ENCODE peak calls at places on chromosomes 13 and 19, in nine cellular contexts. One of them, this sample, is unnamed.

GRCh38 chr19:12838182-12838890 is at the start of gene MAST1:
- DNase-seq in Caco-2: no peak
- DNase-seq in NB4: peak; percentile 59
- DNase-seq in AG04450: no peak
- DNase-seq in kidney epithelial cell: no peak
- DNase-seq in progenitor cell of endocrine pancreas: peak; percentile 51
- DNase-seq in CD8-positive, alpha-beta T cell: no peak
- DNase-seq in neural progenitor cell: peak; percentile 91
- DNase-seq in type B pancreatic cell: peak; percentile 75
- DNase-seq in this sample: peak; percentile 54

GRCh38 chr19:51158474-51159129 is 16.5 kb downstream of the SIGLEC7 start:
- DNase-seq in Caco-2: peak; percentile 64
- DNase-seq in NB4: peak; percentile 74
- DNase-seq in AG04450: no peak
- DNase-seq in kidney epithelial cell: no peak
- DNase-seq in progenitor cell of endocrine pancreas: peak; percentile 36
- DNase-seq in CD8-positive, alpha-beta T cell: peak; percentile 65
- DNase-seq in neural progenitor cell: peak; percentile 69
- DNase-seq in type B pancreatic cell: no peak
- DNase-seq in this sample: peak; percentile 54

GRCh38 chr19:16070366-16070990 is 5.8 kb upstream of the TPM4 start:
- DNase-seq in Caco-2: no peak
- DNase-seq in NB4: peak; percentile 77
- DNase-seq in AG04450: no peak
- DNase-seq in kidney epithelial cell: no peak
- DNase-seq in progenitor cell of endocrine pancreas: no peak
- DNase-seq in CD8-positive, alpha-beta T cell: peak; percentile 83
- DNase-seq in neural progenitor cell: no peak
- DNase-seq in type B pancreatic cell: no peak
- DNase-seq in this sample: no peak

GRCh38 chr19:13117772-13118423 is at the start of gene NACC1:
- DNase-seq in Caco-2: peak; percentile 87
- DNase-seq in NB4: peak; percentile 91
- DNase-seq in AG04450: no peak
- DNase-seq in kidney epithelial cell: peak; percentile 39
- DNase-seq in progenitor cell of endocrine pancreas: peak; percentile 87
- DNase-seq in CD8-positive, alpha-beta T cell: peak; percentile 82
- DNase-seq in neural progenitor cell: peak; percentile 97
- DNase-seq in type B pancreatic cell: peak; percentile 97
- DNase-seq in this sample: peak; percentile 81

GRCh38 chr19:11479470-11480080 is 1.3 kb downstream of the ELAVL3 start:
- DNase-seq in Caco-2: peak; percentile 87
- DNase-seq in NB4: no peak
- DNase-seq in AG04450: no peak
- DNase-seq in kidney epithelial cell: no peak
- DNase-seq in progenitor cell of endocrine pancreas: peak; percentile 40
- DNase-seq in CD8-positive, alpha-beta T cell: no peak
- DNase-seq in neural progenitor cell: peak; percentile 85
- DNase-seq in type B pancreatic cell: no peak
- DNase-seq in this sample: peak; percentile 76

GRCh38 chr19:28940751-28941500 is 272.0 kb downstream of the UQCRFS1 start:
- DNase-seq in Caco-2: no peak
- DNase-seq in NB4: no peak
- DNase-seq in AG04450: no peak
- DNase-seq in kidney epithelial cell: no peak
- DNase-seq in progenitor cell of endocrine pancreas: no peak
- DNase-seq in CD8-positive, alpha-beta T cell: no peak
- DNase-seq in neural progenitor cell: no peak
- DNase-seq in type B pancreatic cell: no peak
- DNase-seq in this sample: no peak

GRCh38 chr19:32550666-32551065 is 30.3 kb upstream of the PDCD5 start:
- DNase-seq in Caco-2: no peak
- DNase-seq in NB4: no peak
- DNase-seq in AG04450: no peak
- DNase-seq in kidney epithelial cell: no peak
- DNase-seq in progenitor cell of endocrine pancreas: no peak
- DNase-seq in CD8-positive, alpha-beta T cell: no peak
- DNase-seq in neural progenitor cell: no peak
- DNase-seq in type B pancreatic cell: no peak
- DNase-seq in this sample: no peak

GRCh38 chr13:113670541-113670940 is 3.5 kb downstream of the GRK1 start:
- DNase-seq in Caco-2: peak; percentile 15
- DNase-seq in NB4: no peak
- DNase-seq in AG04450: no peak
- DNase-seq in kidney epithelial cell: no peak
- DNase-seq in progenitor cell of endocrine pancreas: no peak
- DNase-seq in CD8-positive, alpha-beta T cell: no peak
- DNase-seq in neural progenitor cell: no peak
- DNase-seq in type B pancreatic cell: peak; percentile 59
- DNase-seq in this sample: no peak

GRCh38 chr13:20363604-20364003 is 131.5 kb upstream of the GJB6 start:
- DNase-seq in Caco-2: no peak
- DNase-seq in NB4: no peak
- DNase-seq in AG04450: no peak
- DNase-seq in kidney epithelial cell: no peak
- DNase-seq in progenitor cell of endocrine pancreas: no peak
- DNase-seq in CD8-positive, alpha-beta T cell: no peak
- DNase-seq in neural progenitor cell: peak; percentile 18
- DNase-seq in type B pancreatic cell: no peak
- DNase-seq in this sample: no peak

GRCh38 chr13:75639426-75639825 is 3.3 kb downstream of the LMO7 start:
- DNase-seq in Caco-2: no peak
- DNase-seq in NB4: no peak
- DNase-seq in AG04450: no peak
- DNase-seq in kidney epithelial cell: no peak
- DNase-seq in progenitor cell of endocrine pancreas: no peak
- DNase-seq in CD8-positive, alpha-beta T cell: no peak
- DNase-seq in neural progenitor cell: no peak
- DNase-seq in type B pancreatic cell: no peak
- DNase-seq in this sample: no peak

GRCh38 chr13:105196052-105196451 is 1339.4 kb downstream of the EFNB2 start:
- DNase-seq in Caco-2: no peak
- DNase-seq in NB4: peak; percentile 4
- DNase-seq in AG04450: no peak
- DNase-seq in kidney epithelial cell: no peak
- DNase-seq in progenitor cell of endocrine pancreas: no peak
- DNase-seq in CD8-positive, alpha-beta T cell: no peak
- DNase-seq in neural progenitor cell: no peak
- DNase-seq in type B pancreatic cell: no peak
- DNase-seq in this sample: no peak

GRCh38 chr13:30334663-30335386 is 27.5 kb upstream of the KATNAL1 start:
- DNase-seq in Caco-2: no peak
- DNase-seq in NB4: peak; percentile 73
- DNase-seq in AG04450: no peak
- DNase-seq in kidney epithelial cell: no peak
- DNase-seq in progenitor cell of endocrine pancreas: no peak
- DNase-seq in CD8-positive, alpha-beta T cell: no peak
- DNase-seq in neural progenitor cell: peak; percentile 64
- DNase-seq in type B pancreatic cell: no peak
- DNase-seq in this sample: peak; percentile 43

GRCh38 chr13:112791662-112792440 is 102.0 kb downstream of the ATP11A start:
- DNase-seq in Caco-2: no peak
- DNase-seq in NB4: no peak
- DNase-seq in AG04450: no peak
- DNase-seq in kidney epithelial cell: no peak
- DNase-seq in progenitor cell of endocrine pancreas: no peak
- DNase-seq in CD8-positive, alpha-beta T cell: no peak
- DNase-seq in neural progenitor cell: no peak
- DNase-seq in type B pancreatic cell: peak; percentile 58
- DNase-seq in this sample: no peak

DNA sequence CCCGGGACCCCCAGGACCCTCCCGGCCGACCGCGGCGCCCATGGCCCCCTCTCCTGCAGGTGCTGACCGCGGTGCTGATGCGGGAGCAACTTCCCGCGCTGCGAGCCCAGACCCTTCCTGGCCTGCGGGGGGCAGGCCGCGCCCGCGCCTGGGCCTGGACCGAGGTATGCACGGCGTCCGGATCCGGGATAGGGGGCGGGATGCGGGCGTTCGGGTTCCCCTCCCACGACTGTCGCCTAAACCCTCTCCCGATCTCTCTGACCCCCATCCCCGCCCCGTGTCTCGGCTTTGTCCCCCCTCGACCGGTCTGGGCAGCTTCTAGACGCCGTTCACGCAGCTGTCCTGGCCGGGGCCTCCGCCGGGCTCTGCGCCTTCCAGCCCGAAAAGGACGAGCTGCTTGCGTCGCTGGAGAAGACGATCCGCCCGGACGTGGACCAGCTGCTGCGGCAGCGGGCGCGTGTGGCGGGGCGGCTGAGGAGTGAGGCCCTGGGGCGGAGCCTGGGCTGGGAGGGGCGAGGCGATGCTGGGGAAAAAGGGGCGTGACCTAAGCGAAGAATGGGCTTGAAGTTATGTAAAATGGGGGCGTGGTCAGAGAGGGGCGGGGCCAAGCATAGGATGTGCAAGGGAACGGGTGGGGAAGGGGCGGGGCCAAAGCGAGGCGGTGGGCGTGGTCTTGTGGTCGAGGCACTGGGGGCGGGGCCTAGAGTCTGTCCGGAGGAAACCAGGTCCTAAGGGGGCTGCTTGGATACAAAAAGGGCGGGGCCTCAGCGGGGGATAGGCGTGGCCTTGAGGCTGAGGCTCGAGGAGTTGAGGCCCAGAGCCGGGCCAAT is 15.9 kb upstream of the COLGALT1 start:
- DNase-seq in Caco-2: peak; percentile 97
- DNase-seq in NB4: peak; percentile 96
- DNase-seq in AG04450: peak; percentile 83
- DNase-seq in kidney epithelial cell: peak; percentile 42
- DNase-seq in progenitor cell of endocrine pancreas: peak; percentile 59
- DNase-seq in CD8-positive, alpha-beta T cell: peak; percentile 83
- DNase-seq in neural progenitor cell: peak; percentile 98
- DNase-seq in type B pancreatic cell: peak; percentile 90
- DNase-seq in this sample: peak; percentile 96
- TF ChIP-seq CTCF in Caco-2: peak; percentile 26
- TF ChIP-seq CTCF in NB4: no peak
- TF ChIP-seq CTCF in AG04450: peak; percentile 28
- TF ChIP-seq CTCF in kidney epithelial cell: peak; percentile 25
- TF ChIP-seq CTCF in progenitor cell of endocrine pancreas: peak; percentile 31
- TF ChIP-seq CTCF in CD8-positive, alpha-beta T cell: no peak
- TF ChIP-seq CTCF in neural progenitor cell: peak; percentile 42
- TF ChIP-seq CTCF in type B pancreatic cell: no peak
- TF ChIP-seq CTCF in this sample: no peak

DNA sequence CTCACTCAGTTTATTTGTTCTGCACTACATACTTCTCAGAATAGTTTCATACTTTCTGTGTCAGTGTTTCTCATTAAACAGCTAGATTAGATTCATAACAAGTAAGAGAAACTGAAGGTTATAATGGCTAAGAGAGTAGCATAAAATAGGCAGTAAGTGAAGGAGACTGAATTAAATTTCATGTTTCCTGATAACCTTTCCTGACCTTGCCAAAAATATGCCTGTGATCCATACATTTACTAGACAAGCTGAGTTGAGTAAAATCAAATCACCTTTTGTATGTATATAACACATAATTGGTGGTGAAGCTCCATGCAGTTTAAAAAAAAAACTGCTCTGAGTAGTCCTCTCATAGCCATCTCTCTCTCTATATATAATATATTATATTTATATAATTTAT is 545.3 kb upstream of the PCDH20 start:
- DNase-seq in Caco-2: no peak
- DNase-seq in NB4: no peak
- DNase-seq in AG04450: no peak
- DNase-seq in kidney epithelial cell: no peak
- DNase-seq in progenitor cell of endocrine pancreas: no peak
- DNase-seq in CD8-positive, alpha-beta T cell: no peak
- DNase-seq in neural progenitor cell: no peak
- DNase-seq in type B pancreatic cell: no peak
- DNase-seq in this sample: no peak
- TF ChIP-seq CTCF in Caco-2: no peak
- TF ChIP-seq CTCF in NB4: no peak
- TF ChIP-seq CTCF in AG04450: no peak
- TF ChIP-seq CTCF in kidney epithelial cell: no peak
- TF ChIP-seq CTCF in progenitor cell of endocrine pancreas: no peak
- TF ChIP-seq CTCF in CD8-positive, alpha-beta T cell: no peak
- TF ChIP-seq CTCF in neural progenitor cell: no peak
- TF ChIP-seq CTCF in type B pancreatic cell: no peak
- TF ChIP-seq CTCF in this sample: no peak

DNA sequence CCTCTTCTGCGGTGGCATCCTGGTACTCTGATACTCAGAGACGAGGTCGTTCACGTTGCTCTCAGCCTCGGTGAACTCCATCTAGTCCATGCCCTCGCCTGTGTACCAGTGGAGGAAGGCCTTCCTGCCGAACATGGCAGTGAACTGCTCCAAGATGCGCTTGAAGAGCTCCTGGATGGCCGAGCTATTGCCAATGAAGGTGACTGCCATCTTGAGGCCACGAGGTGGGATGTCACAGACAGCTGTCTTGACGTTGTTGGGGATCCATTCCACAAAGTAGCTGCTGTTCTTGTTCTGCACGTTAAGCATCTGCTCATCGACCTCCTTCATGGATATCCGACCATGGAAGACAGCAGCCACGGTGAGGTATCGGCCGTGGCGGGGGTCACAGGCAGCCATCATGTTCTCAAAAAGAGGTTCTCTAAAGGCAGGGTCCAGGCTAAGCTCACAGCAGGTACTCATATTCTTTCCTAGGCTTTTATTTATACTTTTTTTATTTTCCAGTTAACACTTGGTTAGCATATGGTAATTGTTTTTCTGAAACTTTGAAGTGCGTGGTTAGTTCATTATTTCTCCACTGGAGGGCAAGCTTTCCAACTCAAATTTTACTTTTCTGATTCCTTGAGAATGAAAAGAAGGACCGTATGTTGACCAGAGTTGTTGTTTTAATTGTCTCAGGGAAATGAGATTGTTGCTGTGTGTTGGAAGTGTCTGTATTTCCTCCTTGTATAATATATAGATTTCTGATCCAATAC is 72.4 kb upstream of the RGCC start:
- DNase-seq in Caco-2: no peak
- DNase-seq in NB4: peak; percentile 21
- DNase-seq in AG04450: no peak
- DNase-seq in kidney epithelial cell: no peak
- DNase-seq in progenitor cell of endocrine pancreas: no peak
- DNase-seq in CD8-positive, alpha-beta T cell: no peak
- DNase-seq in neural progenitor cell: no peak
- DNase-seq in type B pancreatic cell: no peak
- DNase-seq in this sample: no peak
- TF ChIP-seq CTCF in Caco-2: peak; percentile 61
- TF ChIP-seq CTCF in NB4: peak; percentile 37
- TF ChIP-seq CTCF in AG04450: peak; percentile 63
- TF ChIP-seq CTCF in kidney epithelial cell: peak; percentile 24
- TF ChIP-seq CTCF in progenitor cell of endocrine pancreas: peak; percentile 55
- TF ChIP-seq CTCF in CD8-positive, alpha-beta T cell: peak; percentile 19
- TF ChIP-seq CTCF in neural progenitor cell: peak; percentile 58
- TF ChIP-seq CTCF in type B pancreatic cell: peak; percentile 72
- TF ChIP-seq CTCF in this sample: peak; percentile 63

GRCh38 chr19:2171349-2172145 is 7.8 kb downstream of the DOT1L start:
- DNase-seq in Caco-2: peak; percentile 82
- DNase-seq in NB4: no peak
- DNase-seq in AG04450: no peak
- DNase-seq in kidney epithelial cell: no peak
- DNase-seq in progenitor cell of endocrine pancreas: no peak
- DNase-seq in CD8-positive, alpha-beta T cell: peak; percentile 51
- DNase-seq in neural progenitor cell: peak; percentile 45
- DNase-seq in type B pancreatic cell: no peak
- DNase-seq in this sample: no peak
- TF ChIP-seq CTCF in Caco-2: peak; percentile 22
- TF ChIP-seq CTCF in NB4: no peak
- TF ChIP-seq CTCF in AG04450: no peak
- TF ChIP-seq CTCF in kidney epithelial cell: no peak
- TF ChIP-seq CTCF in progenitor cell of endocrine pancreas: peak; percentile 18
- TF ChIP-seq CTCF in CD8-positive, alpha-beta T cell: peak; percentile 51
- TF ChIP-seq CTCF in neural progenitor cell: peak; percentile 9
- TF ChIP-seq CTCF in type B pancreatic cell: peak; percentile 9
- TF ChIP-seq CTCF in this sample: peak; percentile 29

This sample was measured in neural crest cell.